ENCODE peak calls at places on chromosomes 1 and 21, in five cellular contexts. R is NCI-H1436; H is activated CD4-positive, CD25-positive, alpha-beta regulatory T cell treated with anti-CD3 and anti-CD28 coated beads, Interleukin-2, amount 50 U/mL, for 72 hours; P is M059J; I is psoas muscle. T is an unnamed sample.

GRCh38 chr21:16304189-16304588 is 574.4 kb downstream of the USP25 start:
- DNase-seq in H (no peak), R (no peak), I (no peak), P (no peak), T (no peak)

GRCh38 chr1:21663251-21663950 is 5.8 kb downstream of the RAP1GAP start:
- DNase-seq in I (no peak), R (no peak), H (peak; percentile 6), P (no peak), T (no peak)

GRCh38 chr1:234065794-234066447 is 161.4 kb downstream of the SLC35F3 start:
- DNase-seq in P (peak; percentile 72), H (peak; percentile 70), R (peak; percentile 20), I (peak; percentile 75), T (peak; percentile 77)

GRCh38 chr1:225347123-225347683 is 80.6 kb downstream of the LBR start:
- DNase-seq in I (no peak), H (no peak), P (no peak), R (peak; percentile 15), T (no peak)

GRCh38 chr1:33239487-33239886 is 16.8 kb upstream of the ZNF362 start:
- DNase-seq in H (no peak), R (no peak), P (no peak), I (no peak), T (no peak)

GRCh38 chr1:6460349-6461236 is 5.4 kb downstream of the TNFRSF25 start:
- DNase-seq in P (no peak), H (peak; percentile 85), R (no peak), I (no peak), T (no peak)

GRCh38 chr1:28067523-28068090 is 20.8 kb downstream of the EYA3 start:
- DNase-seq in I (no peak), P (no peak), R (no peak), H (no peak), T (no peak)

GRCh38 chr1:229434005-229434640 is at the start of gene ACTA1:
- DNase-seq in R (no peak), P (peak; percentile 23), I (peak; percentile 89), H (no peak), T (peak; percentile 69)

GRCh38 chr1:244791061-244791460 is 44.4 kb upstream of the COX20 start:
- DNase-seq in I (no peak), R (no peak), H (no peak), P (peak; percentile 16), T (no peak)

GRCh38 chr1:178651742-178652141 is 73.3 kb upstream of the RALGPS2 start:
- DNase-seq in H (no peak), P (no peak), R (no peak), I (no peak), T (no peak)

GRCh38 chr1:30911061-30911954 is 2.8 kb upstream of the SDC3 start:
- DNase-seq in I (peak; percentile 90), P (peak; percentile 87), R (peak; percentile 79), H (peak; percentile 49), T (peak; percentile 93)

GRCh38 chr1:237124856-237125462 is 83.0 kb downstream of the RYR2 start:
- DNase-seq in R (peak; percentile 11), H (no peak), P (peak; percentile 22), I (no peak), T (no peak)

GRCh38 chr21:45641480-45642035 is 2.0 kb upstream of the PCBP3 start:
- DNase-seq in P (no peak), R (no peak), H (no peak), I (no peak), T (peak; percentile 41)

GRCh38 chr1:84266748-84267147 is 34.8 kb upstream of the SAMD13 start:
- DNase-seq in P (no peak), H (no peak), I (no peak), R (no peak), T (no peak)

GRCh38 chr1:59018860-59019259 is 235.0 kb upstream of the JUN start:
- DNase-seq in I (peak; percentile 77), H (no peak), R (no peak), P (no peak), T (no peak)

GRCh38 chr1:214658785-214659184 is 55.8 kb downstream of the CENPF start:
- DNase-seq in H (no peak), P (peak; percentile 13), R (no peak), I (no peak), T (no peak)

GRCh38 chr1:201215531-201216357 is 25.1 kb downstream of the IGFN1 start:
- DNase-seq in H (peak; percentile 18), R (no peak), P (no peak), I (no peak), T (no peak)

GRCh38 chr1:212186427-212187207 is 98.6 kb upstream of the PPP2R5A start:
- DNase-seq in P (no peak), H (no peak), I (no peak), R (peak; percentile 37), T (no peak)

GRCh38 chr1:91501527-91501859 is 842 bp downstream of the CDC7 start:
- DNase-seq in R (peak; percentile 75), I (no peak), P (no peak), H (no peak), T (no peak)

GRCh38 chr1:238677567-238677966 is 708.8 kb upstream of the CHRM3 start:
- DNase-seq in I (no peak), H (no peak), R (no peak), P (peak; percentile 51), T (no peak)

GRCh38 chr1:25432749-25433388 is 2.2 kb downstream of the MACO1 start:
- DNase-seq in H (no peak), R (no peak), P (no peak), I (no peak), T (no peak)

GRCh38 chr1:43460988-43461693 is 7.4 kb upstream of the HYI start:
- DNase-seq in H (no peak), R (no peak), I (no peak), P (peak; percentile 55), T (no peak)

GRCh38 chr1:15417365-15417934 is 7.8 kb downstream of the EFHD2 start:
- DNase-seq in H (no peak), R (no peak), P (peak; percentile 83), I (no peak), T (no peak)

GRCh38 chr21:14557413-14557812 is 11.3 kb upstream of the SAMSN1 start:
- DNase-seq in P (no peak), R (no peak), H (no peak), I (no peak), T (no peak)

GRCh38 chr1:6125366-6125765 is 54.8 kb downstream of the CHD5 start:
- DNase-seq in P (no peak), H (no peak), I (no peak), R (no peak), T (peak; percentile 36)

GRCh38 chr1:37037675-37038074 is 3.4 kb upstream of the GRIK3 start:
- DNase-seq in R (no peak), P (no peak), I (no peak), H (no peak), T (no peak)

GRCh38 chr21:43305336-43305665 is 121.6 kb downstream of the SIK1 start:
- DNase-seq in H (no peak), R (no peak), I (no peak), P (no peak), T (no peak)

GRCh38 chr1:240101306-240101705 is 9.6 kb downstream of the FMN2 start:
- DNase-seq in P (no peak), R (no peak), H (no peak), I (no peak), T (no peak)

GRCh38 chr1:916173-917075 is 7.3 kb upstream of the SAMD11 start:
- DNase-seq in H (no peak), R (no peak), I (peak; percentile 36), P (no peak), T (peak; percentile 61)

GRCh38 chr1:214438059-214438458 is 113.3 kb downstream of the PTPN14 start:
- DNase-seq in I (peak; percentile 84), R (no peak), P (no peak), H (no peak), T (no peak)

GRCh38 chr1:195237161-195237889 is 1370.9 kb downstream of the KCNT2 start:
- DNase-seq in H (no peak), R (no peak), P (no peak), I (peak; percentile 37), T (no peak)

GRCh38 chr1:41340655-41341364 is 20.4 kb upstream of the FOXO6 start:
- DNase-seq in R (no peak), P (no peak), H (no peak), I (no peak), T (no peak)

GRCh38 chr1:240399381-240399780 is 212.6 kb downstream of the GREM2 start:
- DNase-seq in I (no peak), R (no peak), P (peak; percentile 89), H (no peak), T (no peak)

GRCh38 chr21:44375686-44376320 is 22.4 kb downstream of the TRPM2 start:
- DNase-seq in I (peak; percentile 45), R (no peak), P (no peak), H (no peak), T (no peak)

GRCh38 chr1:189775343-189775742 is 702.3 kb downstream of the BRINP3 start:
- DNase-seq in H (no peak), I (no peak), R (no peak), P (peak; percentile 17), T (no peak)

GRCh38 chr1:197919523-197920301 is 2.5 kb downstream of the LHX9 start:
- DNase-seq in R (no peak), I (no peak), P (no peak), H (no peak), T (peak; percentile 58)